ENCODE peak calls at places on chromosomes 11 and 22, in eight cellular contexts. F is A549, Y is endothelial cell of umbilical vein, X is K562, Z is HCT116, R is HepG2, E is GM12878, D is H1. J is an unnamed sample.

GRCh38 chr11:47689480-47689879 is 25.7 kb downstream of the AGBL2 start:
- DNase-seq in D (no peak), Y (no peak), E (no peak), R (no peak), X (no peak), Z (no peak), F (no peak), J (no peak)

GRCh38 chr11:75276696-75277095 is 36.1 kb downstream of the TPBGL start:
- DNase-seq in Y (no peak), E (no peak), F (no peak), R (no peak), X (no peak), Z (no peak), D (no peak), J (no peak)

GRCh38 chr11:27839226-27839913 is 139.1 kb upstream of the BDNF start:
- DNase-seq in R (peak; percentile 5), Z (no peak), X (no peak), Y (peak; percentile 29), D (no peak), E (no peak), F (peak; percentile 21), J (peak; percentile 41)

GRCh38 chr22:38699143-38699542 is 1.6 kb downstream of the JOSD1 start:
- DNase-seq in E (no peak), Z (no peak), F (no peak), X (no peak), R (no peak), D (no peak), Y (peak; percentile 28), J (no peak)

GRCh38 chr22:32987081-32987631 is 71.0 kb downstream of the SYN3 start:
- DNase-seq in D (peak; percentile 51), F (no peak), Y (no peak), Z (no peak), E (no peak), X (no peak), R (no peak), J (no peak)

GRCh38 chr22:39727541-39727940 is 157.0 kb downstream of the CACNA1I start:
- DNase-seq in X (no peak), D (peak; percentile 37), F (peak; percentile 16), Y (no peak), Z (no peak), R (no peak), E (no peak), J (no peak)

GRCh38 chr11:18137186-18137800 is 4.9 kb downstream of the MRGPRX3 start:
- DNase-seq in E (no peak), Y (no peak), F (no peak), R (no peak), Z (no peak), D (no peak), X (no peak), J (no peak)

GRCh38 chr22:19285831-19286230 is 5.7 kb downstream of the CLTCL1 start:
- DNase-seq in E (no peak), Y (no peak), Z (no peak), F (no peak), D (no peak), R (no peak), X (no peak), J (no peak)

GRCh38 chr11:122802876-122803275 is 35.4 kb upstream of the CRTAM start:
- DNase-seq in R (no peak), X (no peak), Y (no peak), D (no peak), E (no peak), F (no peak), Z (no peak), J (no peak)

GRCh38 chr22:38901111-38901641 is 29.2 kb upstream of the CBX6 start:
- DNase-seq in D (no peak), E (no peak), R (no peak), Z (no peak), F (no peak), X (no peak), Y (no peak), J (peak; percentile 47)

GRCh38 chr11:57072640-57073039 is 83.9 kb downstream of the OR5AK2 start:
- DNase-seq in X (no peak), R (no peak), E (no peak), Y (peak; percentile 92), F (peak; percentile 93), D (no peak), Z (peak; percentile 2), J (no peak)

GRCh38 chr22:44889233-44889878 is 120.4 kb downstream of the PHF21B start:
- DNase-seq in Y (no peak), F (no peak), X (peak; percentile 60), E (no peak), R (no peak), D (no peak), Z (no peak), J (peak; percentile 19)

GRCh38 chr11:33542921-33543320 is 157.7 kb downstream of the C11orf91 start:
- DNase-seq in D (peak; percentile 82), Y (peak; percentile 72), Z (peak; percentile 22), X (peak; percentile 62), E (no peak), R (peak; percentile 23), F (peak; percentile 55), J (peak; percentile 45)

GRCh38 chr11:1948389-1948788 is 1.3 kb downstream of the MRPL23 start:
- DNase-seq in Z (no peak), Y (no peak), R (no peak), X (no peak), E (no peak), D (no peak), F (no peak), J (no peak)

GRCh38 chr22:23709107-23709506 is 18.3 kb downstream of the RGL4 start:
- DNase-seq in R (no peak), D (no peak), Z (no peak), Y (no peak), E (no peak), F (no peak), X (no peak), J (no peak)

GRCh38 chr11:120389693-120390584 is 53.7 kb downstream of the ARHGEF12 start:
- DNase-seq in E (no peak), X (no peak), F (no peak), D (no peak), R (no peak), Z (no peak), Y (peak; percentile 64), J (no peak)

GRCh38 chr11:106552694-106553203 is 465.5 kb downstream of the GUCY1A2 start:
- DNase-seq in R (peak; percentile 2), D (no peak), Z (no peak), F (peak; percentile 0), Y (no peak), X (no peak), E (no peak), J (peak; percentile 9)

GRCh38 chr11:4123218-4123617 is 28.6 kb downstream of the RRM1 start:
- DNase-seq in D (no peak), Z (no peak), X (no peak), R (no peak), E (no peak), F (no peak), Y (no peak), J (no peak)

GRCh38 chr11:130068986-130069683 is 559 bp upstream of the APLP2 start:
- DNase-seq in X (no peak), D (no peak), F (peak; percentile 61), Y (peak; percentile 90), R (no peak), Z (peak; percentile 35), E (no peak), J (no peak)

GRCh38 chr11:111417766-111418435 is 38.8 kb upstream of the POU2AF1 start:
- DNase-seq in X (no peak), E (peak; percentile 96), Y (peak; percentile 33), F (no peak), Z (no peak), D (no peak), R (no peak), J (no peak)
- TF ChIP-seq POLR2A in X (no peak), E (no peak), Y (no peak), F (no peak), Z (no peak), D (no peak), R (no peak), J (no peak)

GRCh38 chr11:121743285-121743684 is 290.5 kb upstream of the SORL1-AS1 start:
- DNase-seq in F (no peak), Z (no peak), X (no peak), D (no peak), R (no peak), Y (no peak), E (no peak), J (no peak)
- TF ChIP-seq MAX in F (no peak), Z (no peak), X (no peak), D (no peak), R (no peak), Y (no peak), E (no peak), J (no peak)

GRCh38 chr11:59142530-59143507 is at the start of gene FAM111A:
- DNase-seq in R (peak; percentile 78), D (peak; percentile 83), Z (peak; percentile 83), E (peak; percentile 69), F (peak; percentile 86), Y (peak; percentile 91), X (peak; percentile 76), J (peak; percentile 89)

GRCh38 chr11:59145534-59145933 is 2.9 kb downstream of the FAM111A start:
- DNase-seq in E (no peak), Y (no peak), R (no peak), X (no peak), D (no peak), Z (no peak), F (no peak), J (peak; percentile 86)

GRCh38 chr11:59141673-59142460 is 789 bp upstream of the FAM111A start:
- DNase-seq in X (no peak), R (no peak), Z (no peak), F (no peak), D (no peak), Y (no peak), E (no peak), J (no peak)

GRCh38 chr11:59144096-59144495 is 1.4 kb downstream of the FAM111A start:
- DNase-seq in F (no peak), R (no peak), Y (peak; percentile 42), Z (no peak), D (no peak), X (no peak), E (no peak), J (peak; percentile 30)

GRCh38 chr11:59144579-59145345 is 2.1 kb downstream of the FAM111A start:
- DNase-seq in R (no peak), E (peak; percentile 71), D (peak; percentile 87), Z (peak; percentile 86), F (peak; percentile 89), X (peak; percentile 87), Y (peak; percentile 84), J (peak; percentile 94)
- TF ChIP-seq CTCF in R (no peak), E (peak; percentile 24), D (peak; percentile 33), Z (peak; percentile 27), F (no peak), X (peak; percentile 56), Y (no peak), J (no peak)

DNA sequence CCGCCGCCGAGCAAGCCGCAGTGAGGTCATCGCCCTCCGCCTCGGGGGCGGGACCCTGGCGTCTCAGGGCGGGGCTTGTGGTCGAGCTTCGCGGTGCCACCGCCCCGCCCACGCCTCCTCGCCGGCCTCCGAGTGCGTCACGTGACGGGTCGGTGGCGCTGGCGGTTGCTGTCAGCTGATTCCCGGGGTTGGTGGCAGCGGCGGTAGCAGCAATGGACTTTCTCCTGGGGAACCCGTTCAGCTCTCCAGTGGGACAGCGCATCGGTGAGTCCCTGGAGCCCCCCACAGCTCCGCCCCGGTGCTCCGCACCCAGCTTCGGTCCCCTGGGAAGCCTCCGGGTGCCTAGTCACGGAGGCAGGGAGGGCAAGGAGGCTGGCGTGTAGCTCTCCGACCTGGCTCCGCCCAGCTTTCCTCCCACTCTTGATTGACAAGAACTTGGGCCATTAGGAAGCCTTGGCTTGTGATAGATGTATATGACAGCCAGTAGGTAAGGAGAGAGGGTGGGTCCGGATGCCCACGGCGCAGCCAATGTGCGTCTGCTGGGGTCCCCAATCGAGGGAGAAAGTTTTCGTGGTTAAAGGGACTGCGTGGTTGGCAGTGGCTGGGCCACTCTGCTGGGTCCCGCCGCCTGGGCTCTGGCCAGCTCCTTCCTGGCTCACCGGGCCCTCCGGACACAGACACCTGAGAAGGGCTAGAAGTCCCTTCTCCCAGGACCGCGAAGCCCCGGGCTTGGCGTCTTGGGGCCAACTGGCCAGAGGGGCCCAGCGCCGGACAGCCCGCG is at the start of gene TOM1:
- DNase-seq in Y (peak; percentile 99), D (peak; percentile 99), E (peak; percentile 94), Z (peak; percentile 98), R (peak; percentile 97), X (peak; percentile 96), F (peak; percentile 97), J (peak; percentile 98)
- TF ChIP-seq POLR2A in Y (peak; percentile 63), D (no peak), E (peak; percentile 83), Z (no peak), R (peak; percentile 88), X (peak; percentile 73), F (peak; percentile 43), J (peak; percentile 35)